ENCODE peak calls at places on chromosome 9, in four cellular contexts. M, O, B and I are unnamed samples.
A peak's percentile ranks its signal among the peaks of the same experiment; 100 is the strongest.

GRCh38 chr9:134895849-134896833 is 15.5 kb downstream of the FCN2 start:
- DNase-seq in M (peak; percentile 24), O (no peak), B (no peak), I (peak; percentile 10)

GRCh38 chr9:119368681-119369581 is at the start of gene BRINP1:
- DNase-seq in M (no peak), O (peak; percentile 56), B (peak; percentile 89), I (peak; percentile 2)

GRCh38 chr9:33012328-33013068 is 11.1 kb upstream of the APTX start:
- DNase-seq in M (no peak), O (no peak), B (no peak), I (no peak)

GRCh38 chr9:123742009-123742767 is 187.7 kb downstream of the DENND1A start:
- DNase-seq in M (no peak), O (no peak), B (no peak), I (no peak)

GRCh38 chr9:35490155-35490909 is 421 bp downstream of the RUSC2 start:
- DNase-seq in M (no peak), O (peak; percentile 15), B (peak; percentile 34), I (no peak)

GRCh38 chr9:69380811-69381210 is 55.8 kb downstream of the ENTREP1 start:
- DNase-seq in M (no peak), O (no peak), B (no peak), I (no peak)

GRCh38 chr9:128593039-128593438 is 40.7 kb downstream of the SPTAN1 start:
- DNase-seq in M (no peak), O (no peak), B (no peak), I (no peak)

GRCh38 chr9:129522351-129522750 is 98.5 kb downstream of the C9orf50 start:
- DNase-seq in M (no peak), O (no peak), B (no peak), I (no peak)

GRCh38 chr9:127918201-127919107 is 1.6 kb upstream of the ST6GALNAC4 start:
- DNase-seq in M (no peak), O (no peak), B (no peak), I (no peak)

GRCh38 chr9:124814178-124814535 is 37.2 kb downstream of the OLFML2A start:
- DNase-seq in M (no peak), O (no peak), B (no peak), I (no peak)

GRCh38 chr9:23826120-23826629 is at the start of gene ELAVL2:
- DNase-seq in M (peak; percentile 65), O (peak; percentile 97), B (peak; percentile 98), I (peak; percentile 43)

GRCh38 chr9:110900451-110900850 is 137.8 kb downstream of the LPAR1 start:
- DNase-seq in M (no peak), O (no peak), B (no peak), I (no peak)

GRCh38 chr9:20786807-20787206 is 102.7 kb downstream of the FOCAD start:
- DNase-seq in M (no peak), O (no peak), B (no peak), I (no peak)

GRCh38 chr9:98087420-98088354 is 31.2 kb downstream of the NANS start:
- DNase-seq in M (peak; percentile 59), O (peak; percentile 62), B (peak; percentile 77), I (peak; percentile 27)

GRCh38 chr9:108536836-108537601 is 318.8 kb downstream of the ACTL7B start:
- DNase-seq in M (no peak), O (no peak), B (no peak), I (no peak)

GRCh38 chr9:119091074-119091473 is 278.2 kb downstream of the BRINP1 start:
- DNase-seq in M (no peak), O (no peak), B (no peak), I (no peak)

GRCh38 chr9:117487555-117488175 is 72.8 kb upstream of the ASTN2 start:
- DNase-seq in M (peak; percentile 81), O (peak; percentile 90), B (peak; percentile 91), I (peak; percentile 47)

GRCh38 chr9:82546131-82546530 is 516.8 kb downstream of the RASEF start:
- DNase-seq in M (no peak), O (no peak), B (no peak), I (no peak)

GRCh38 chr9:16410601-16411285 is 459.7 kb downstream of the BNC2 start:
- DNase-seq in M (no peak), O (no peak), B (no peak), I (no peak)

GRCh38 chr9:75175395-75175794 is 87.1 kb downstream of the OSTF1 start:
- DNase-seq in M (no peak), O (no peak), B (no peak), I (no peak)

GRCh38 chr9:121987312-121987711 is 105.8 kb downstream of the TTLL11 start:
- DNase-seq in M (no peak), O (no peak), B (no peak), I (no peak)

GRCh38 chr9:121981118-121981883 is 111.8 kb downstream of the TTLL11 start:
- DNase-seq in M (no peak), O (no peak), B (no peak), I (no peak)

GRCh38 chr9:121989010-121989409 is 104.1 kb downstream of the TTLL11 start:
- DNase-seq in M (no peak), O (peak; percentile 42), B (peak; percentile 46), I (no peak)

GRCh38 chr9:121984726-121985402 is 108.2 kb downstream of the TTLL11 start:
- DNase-seq in M (no peak), O (no peak), B (no peak), I (no peak)

DNA sequence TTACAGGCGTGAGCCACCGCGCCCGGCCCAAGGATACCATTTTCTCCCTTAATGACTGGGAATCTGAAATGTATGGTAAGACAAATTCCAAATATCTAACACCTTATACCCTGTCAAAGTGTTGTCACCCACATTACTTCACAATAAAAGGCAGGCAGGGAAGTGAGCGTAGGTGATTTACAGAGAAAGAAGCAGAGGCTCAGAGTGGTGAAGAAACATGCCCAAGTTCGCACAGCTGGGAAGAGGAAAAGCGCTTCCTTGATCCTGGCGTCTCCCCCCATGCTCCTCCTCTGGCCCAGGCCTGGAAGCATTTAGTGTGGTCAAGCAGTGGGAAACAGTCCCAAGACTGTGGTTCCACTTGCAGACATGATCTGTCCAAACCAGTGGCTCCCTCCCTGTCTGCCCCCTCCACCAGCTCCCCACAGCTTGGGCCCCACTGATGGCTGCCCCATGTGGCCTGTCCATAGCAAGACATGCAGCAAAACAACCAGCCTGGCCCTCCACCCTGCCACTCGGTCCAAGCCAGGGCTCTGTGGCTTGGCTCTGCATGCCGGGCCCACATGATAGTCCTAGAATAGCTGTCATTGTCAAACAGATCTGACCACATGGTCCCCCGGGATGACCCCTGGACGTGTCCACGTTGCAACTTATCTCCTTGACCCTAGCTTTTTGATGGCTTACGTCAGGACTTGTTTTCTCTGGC is 107.2 kb downstream of the TTLL11 start:
- DNase-seq in M (no peak), O (no peak), B (no peak), I (no peak)
- TF ChIP-seq CTCF in M (no peak), O (no peak), B (no peak), I (no peak)

GRCh38 chr9:131395027-131395744 is 1.3 kb downstream of the PRRC2B start:
- DNase-seq in M (peak; percentile 69), O (no peak), B (no peak), I (peak; percentile 87)
- TF ChIP-seq CTCF in M (no peak), O (no peak), B (no peak), I (no peak)

GRCh38 chr9:137243626-137244485 is 2.8 kb downstream of the TUBB4B start:
- DNase-seq in M (no peak), O (no peak), B (no peak), I (no peak)
- TF ChIP-seq CTCF in M (no peak), O (no peak), B (no peak), I (no peak)

DNA sequence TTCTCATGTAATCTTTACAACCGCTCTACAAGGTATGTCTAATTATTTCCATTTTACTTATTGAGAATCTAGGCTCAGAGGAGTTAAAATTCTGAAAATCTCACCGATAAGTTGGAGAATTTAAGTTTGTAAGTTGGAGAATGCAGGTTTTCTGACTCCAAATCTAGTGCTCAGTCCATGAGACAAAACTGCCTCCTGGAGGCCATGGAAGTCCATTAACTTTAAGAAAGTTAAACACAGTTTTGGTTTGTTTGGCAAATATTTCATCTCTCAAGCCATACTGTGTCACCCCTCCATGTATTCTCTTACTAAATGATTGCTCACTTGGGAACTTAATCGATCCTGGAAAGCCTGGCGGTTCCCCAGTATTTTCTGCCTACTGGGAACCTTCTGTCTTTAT is 52.6 kb downstream of the INIP start:
- DNase-seq in M (no peak), O (no peak), B (no peak), I (no peak)
- TF ChIP-seq CTCF in M (no peak), O (no peak), B (no peak), I (no peak)